ENCODE peak calls at places on chromosomes 4 and X, in six cellular contexts. W is IMR-90, I is H9, P is mesenchymal stem cell, O is neuronal stem cell, M is H1. R is an unnamed sample.

GRCh38 chr4:73998040-73999011 is at the start of gene CXCL5:
- DNase-seq in M (peak), P (peak), I (peak), W (peak), O (peak), R (no peak)

GRCh38 chrX:154761977-154762528 is 611 bp upstream of the DKC1 start:
- DNase-seq in W (no peak), M (no peak), P (no peak), I (no peak), O (no peak), R (no peak)

GRCh38 chr4:113756005-113756410 is 5.5 kb downstream of the CAMK2D start:
- DNase-seq in O (no peak), M (no peak), W (peak), I (no peak), P (peak), R (no peak)

GRCh38 chr4:145099653-145100052 is 1.5 kb downstream of the ABCE1 start:
- DNase-seq in W (peak), P (no peak), M (no peak), O (no peak), I (no peak), R (no peak)

GRCh38 chrX:76893930-76894329 is 466.4 kb downstream of the MAGEE1 start:
- DNase-seq in M (no peak), W (no peak), O (no peak), P (no peak), I (no peak), R (no peak)

GRCh38 chr4:176268963-176269362 is at the start of gene ASB5:
- DNase-seq in I (no peak), M (no peak), P (no peak), O (no peak), W (no peak), R (no peak)

GRCh38 chr4:165439981-165440380 is 61.2 kb downstream of the CPE start:
- DNase-seq in O (no peak), W (no peak), M (no peak), I (no peak), P (peak), R (no peak)

GRCh38 chr4:109389367-109390118 is 44.1 kb upstream of the SEC24B start:
- DNase-seq in I (no peak), O (no peak), W (no peak), M (no peak), P (peak), R (no peak)

GRCh38 chrX:73127700-73128241 is 48.5 kb upstream of the PABPC1L2A start:
- DNase-seq in P (no peak), I (peak), W (no peak), M (peak), O (peak), R (no peak)

GRCh38 chr4:7158081-7158750 is 34.1 kb upstream of the SORCS2 start:
- DNase-seq in O (no peak), I (peak), P (no peak), M (no peak), W (no peak), R (no peak)

GRCh38 chr4:3071811-3072210 is 2.5 kb downstream of the HTT-AS start:
- DNase-seq in O (no peak), W (peak), M (no peak), I (no peak), P (peak), R (no peak)
- H2AFZ ChIP-seq in O (no peak), W (peak), M (no peak), I (no peak), P (no peak), R (no peak)

GRCh38 chrX:40331353-40331752 is 233.6 kb upstream of the BCOR start:
- DNase-seq in W (no peak), P (no peak), M (no peak), I (no peak), O (no peak), R (no peak)

GRCh38 chrX:40331766-40332165 is 234.0 kb upstream of the BCOR start:
- DNase-seq in O (no peak), M (no peak), P (no peak), I (no peak), W (no peak), R (no peak)

GRCh38 chrX:40329616-40330015 is 231.9 kb upstream of the BCOR start:
- DNase-seq in M (no peak), O (no peak), I (no peak), W (no peak), P (no peak), R (no peak)

DNA sequence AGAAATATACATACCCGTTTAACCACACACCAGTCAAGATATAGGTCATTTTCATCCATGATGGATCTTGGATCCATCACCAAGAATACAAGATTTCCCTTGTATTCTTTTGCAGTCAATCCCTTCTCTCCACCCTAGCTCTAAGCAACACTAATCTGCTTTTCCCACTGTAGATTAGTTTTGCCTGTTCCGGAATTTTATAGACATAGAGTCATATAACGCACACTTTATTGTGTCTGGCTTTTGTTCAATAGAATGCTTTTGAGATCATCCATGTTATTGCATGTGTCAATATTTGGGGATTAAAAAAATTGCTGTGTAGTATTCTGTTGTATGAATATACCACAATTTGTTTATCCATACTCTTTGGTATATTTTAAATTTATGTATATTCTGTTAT is 235.6 kb upstream of the BCOR start:
- DNase-seq in P (no peak), M (no peak), W (no peak), I (no peak), O (no peak), R (no peak)
- H4K91ac ChIP-seq in P (no peak), M (no peak), W (no peak), I (no peak), O (no peak), R (no peak)

GRCh38 chr4:170272959-170273358 is 183.2 kb upstream of the AADAT start:
- DNase-seq in W (no peak), M (no peak), O (no peak), I (no peak), P (no peak), R (no peak)
- H3K4me2 ChIP-seq in W (no peak), M (no peak), O (no peak), I (no peak), P (no peak), R (no peak)

GRCh38 chrX:134676440-134676839 is 18.2 kb upstream of the PLAC1 start:
- DNase-seq in P (peak), W (peak), M (no peak), O (no peak), I (no peak), R (peak)
- H2AFZ ChIP-seq in P (no peak), W (peak), M (no peak), O (no peak), I (no peak), R (no peak)

GRCh38 chrX:123322531-123322930 is 138.5 kb downstream of the GRIA3 start:
- DNase-seq in I (no peak), O (no peak), M (no peak), P (no peak), W (no peak), R (no peak)
- H4K91ac ChIP-seq in I (no peak), O (no peak), M (no peak), P (no peak), W (no peak), R (no peak)

GRCh38 chr4:62683799-62684566 is 1483.9 kb downstream of the ADGRL3 start:
- DNase-seq in P (no peak), W (no peak), M (no peak), I (no peak), O (no peak), R (no peak)
- H3K4me2 ChIP-seq in P (no peak), W (no peak), M (no peak), I (no peak), O (no peak), R (no peak)

DNA sequence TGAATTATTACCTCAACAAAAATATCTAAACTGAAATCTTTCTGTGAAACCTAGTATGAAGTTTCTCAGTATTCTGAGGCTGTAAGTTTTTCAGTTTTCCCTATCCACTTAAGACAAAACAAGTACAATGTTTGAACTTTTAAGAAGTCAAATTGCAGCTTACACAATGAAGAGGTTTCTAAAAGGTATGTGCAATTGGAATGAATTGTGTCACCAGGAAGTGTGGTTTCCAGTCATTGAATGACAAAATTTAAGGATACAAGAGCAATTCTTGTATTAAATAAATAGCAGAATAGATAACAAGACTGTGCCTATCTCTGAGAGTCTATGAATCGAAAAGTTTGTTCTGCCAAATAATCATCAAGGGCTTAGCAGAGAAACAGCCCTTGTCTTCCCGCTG is 207.3 kb downstream of the ANKRD50 start:
- DNase-seq in W (no peak), O (no peak), P (no peak), I (no peak), M (no peak), R (no peak)
- H2AFZ ChIP-seq in W (no peak), O (no peak), P (no peak), I (no peak), M (no peak), R (no peak)